ENCODE peak calls at places on chromosomes 2 and 18, in six cellular contexts. One of them, this sample, is unnamed.

GRCh38 chr18:75131455-75132000 is 77.4 kb downstream of the PTGR3 start:
- DNase-seq in NCI-H460: no peak
- DNase-seq in Kasumi-1: no peak
- DNase-seq in HFF-Myc: no peak
- DNase-seq in brain microvascular endothelial cell: no peak
- DNase-seq in RPMI7951: no peak
- DNase-seq in this sample: no peak

GRCh38 chr2:98654702-98655488 is 46.5 kb downstream of the UNC50 start:
- DNase-seq in NCI-H460: no peak
- DNase-seq in Kasumi-1: peak
- DNase-seq in HFF-Myc: no peak
- DNase-seq in brain microvascular endothelial cell: no peak
- DNase-seq in RPMI7951: no peak
- DNase-seq in this sample: no peak

GRCh38 chr2:69781321-69782248 is 39.7 kb downstream of the ANXA4 start:
- DNase-seq in NCI-H460: no peak
- DNase-seq in Kasumi-1: no peak
- DNase-seq in HFF-Myc: no peak
- DNase-seq in brain microvascular endothelial cell: no peak
- DNase-seq in RPMI7951: no peak
- DNase-seq in this sample: no peak

GRCh38 chr18:55732227-55733106 is 144.5 kb upstream of the TCF4 start:
- DNase-seq in NCI-H460: no peak
- DNase-seq in Kasumi-1: no peak
- DNase-seq in HFF-Myc: no peak
- DNase-seq in brain microvascular endothelial cell: peak
- DNase-seq in RPMI7951: peak
- DNase-seq in this sample: no peak

GRCh38 chr18:6521804-6522418 is 107.2 kb upstream of the L3MBTL4 start:
- DNase-seq in NCI-H460: peak
- DNase-seq in Kasumi-1: peak
- DNase-seq in HFF-Myc: peak
- DNase-seq in brain microvascular endothelial cell: peak
- DNase-seq in RPMI7951: no peak
- DNase-seq in this sample: peak

GRCh38 chr2:96354492-96354891 is 18.9 kb downstream of the NCAPH start:
- DNase-seq in NCI-H460: no peak
- DNase-seq in Kasumi-1: no peak
- DNase-seq in HFF-Myc: no peak
- DNase-seq in brain microvascular endothelial cell: no peak
- DNase-seq in RPMI7951: no peak
- DNase-seq in this sample: no peak

GRCh38 chr2:232436381-232437129 is 19.4 kb upstream of the ALPI start:
- DNase-seq in NCI-H460: no peak
- DNase-seq in Kasumi-1: no peak
- DNase-seq in HFF-Myc: no peak
- DNase-seq in brain microvascular endothelial cell: no peak
- DNase-seq in RPMI7951: no peak
- DNase-seq in this sample: no peak

GRCh38 chr18:23703057-23703986 is 14.1 kb downstream of the LAMA3 start:
- DNase-seq in NCI-H460: peak
- DNase-seq in Kasumi-1: peak
- DNase-seq in HFF-Myc: peak
- DNase-seq in brain microvascular endothelial cell: peak
- DNase-seq in RPMI7951: peak
- DNase-seq in this sample: peak

GRCh38 chr2:47274054-47274779 is 119.1 kb upstream of the STPG4 start:
- DNase-seq in NCI-H460: no peak
- DNase-seq in Kasumi-1: no peak
- DNase-seq in HFF-Myc: no peak
- DNase-seq in brain microvascular endothelial cell: peak
- DNase-seq in RPMI7951: peak
- DNase-seq in this sample: no peak

GRCh38 chr2:121468936-121469335 is 61.7 kb upstream of the RNU4ATAC start:
- DNase-seq in NCI-H460: no peak
- DNase-seq in Kasumi-1: no peak
- DNase-seq in HFF-Myc: no peak
- DNase-seq in brain microvascular endothelial cell: no peak
- DNase-seq in RPMI7951: no peak
- DNase-seq in this sample: no peak

GRCh38 chr2:215751200-215751910 is 262.0 kb downstream of the MREG start:
- DNase-seq in NCI-H460: no peak
- DNase-seq in Kasumi-1: no peak
- DNase-seq in HFF-Myc: peak
- DNase-seq in brain microvascular endothelial cell: peak
- DNase-seq in RPMI7951: peak
- DNase-seq in this sample: no peak

GRCh38 chr18:70377857-70378701 is 89.2 kb downstream of the SOCS6 start:
- DNase-seq in NCI-H460: no peak
- DNase-seq in Kasumi-1: no peak
- DNase-seq in HFF-Myc: no peak
- DNase-seq in brain microvascular endothelial cell: no peak
- DNase-seq in RPMI7951: peak
- DNase-seq in this sample: no peak